ENCODE peak calls at places on chromosomes 16 and 17, in ten cellular contexts. K is small intestine; N is Panc1; R is cardiac muscle cell; L is astrocyte; J is GM23338; S is body of pancreas; V is IMR-90; T is neural progenitor cell; X is CD8-positive, alpha-beta memory T cell. Q is an unnamed sample. For H3K4me1, the result is how much of the 10 kb centered on the place peaks cover.

GRCh38 chr16:3023415-3023668 is 400 bp downstream of the HCFC1R1 start:
- DNase-seq in V (peak), T (no peak), S (peak), K (peak), L (no peak), J (peak), X (no peak), R (no peak), N (peak), Q (no peak)

GRCh38 chr16:86185089-86185488 is 286.1 kb downstream of the IRF8 start:
- DNase-seq in J (no peak), N (no peak), R (no peak), L (no peak), V (no peak), K (no peak), S (no peak), X (no peak), T (no peak), Q (no peak)

GRCh38 chr17:57697891-57698708 is 47.0 kb downstream of the CCDC182 start:
- DNase-seq in R (peak), N (no peak), X (no peak), V (no peak), K (peak), J (peak), L (no peak), T (peak), S (no peak), Q (peak)

GRCh38 chr17:30388321-30389179 is 9.8 kb downstream of the CPD start:
- DNase-seq in K (no peak), R (no peak), T (no peak), N (no peak), X (no peak), L (no peak), S (no peak), J (peak), V (no peak), Q (no peak)

GRCh38 chr17:68497885-68498319 is 14.3 kb upstream of the PRKAR1A start:
- DNase-seq in K (peak), X (no peak), T (no peak), J (no peak), L (no peak), N (no peak), R (no peak), S (no peak), V (no peak), Q (no peak)

GRCh38 chr16:70737377-70738082 is 51.7 kb upstream of the MTSS2 start:
- DNase-seq in J (no peak), R (peak), L (peak), K (peak), S (no peak), V (peak), T (no peak), X (peak), N (no peak), Q (no peak)

GRCh38 chr16:72270531-72270930 is 98.6 kb upstream of the PMFBP1 start:
- DNase-seq in R (no peak), X (no peak), K (peak), J (no peak), S (no peak), N (no peak), L (no peak), V (no peak), T (no peak), Q (no peak)

GRCh38 chr16:15451098-15451731 is 16.8 kb downstream of the BMERB1 start:
- DNase-seq in S (no peak), L (no peak), R (no peak), J (no peak), T (no peak), X (no peak), K (no peak), V (no peak), N (no peak), Q (no peak)

GRCh38 chr16:82156761-82157654 is 13.0 kb downstream of the MPHOSPH6 start:
- DNase-seq in T (no peak), J (no peak), L (peak), V (peak), N (no peak), X (no peak), S (no peak), R (no peak), K (no peak), Q (no peak)

GRCh38 chr17:22517716-22518115 is 825.4 kb downstream of the KCNJ18 start:
- DNase-seq in S (no peak), R (no peak), L (no peak), N (no peak), X (no peak), V (no peak), J (no peak), T (no peak), K (no peak), Q (no peak)

GRCh38 chr16:87233928-87234327 is 83.3 kb downstream of the C16orf95 start:
- DNase-seq in S (no peak), X (no peak), V (peak), K (no peak), R (no peak), N (no peak), L (peak), J (peak), T (peak), Q (no peak)

GRCh38 chr17:50062323-50063243 is 6.7 kb downstream of the ITGA3 start:
- DNase-seq in X (no peak), R (peak), J (no peak), K (peak), L (peak), N (no peak), V (peak), S (peak), T (no peak), Q (no peak)

GRCh38 chr17:76586741-76587487 is 1.3 kb upstream of the ST6GALNAC2 start:
- DNase-seq in K (no peak), T (peak), J (peak), N (no peak), V (no peak), L (no peak), R (peak), X (no peak), S (no peak), Q (no peak)

GRCh38 chr16:29784901-29785500 is 5.5 kb upstream of the KIF22 start:
- DNase-seq in T (peak), L (peak), S (peak), J (peak), V (peak), X (peak), R (peak), K (no peak), N (no peak), Q (no peak)

GRCh38 chr17:64358261-64358788 is 32.3 kb downstream of the PECAM1 start:
- DNase-seq in K (no peak), R (no peak), J (no peak), T (no peak), N (no peak), X (no peak), V (no peak), S (no peak), L (no peak), Q (no peak)

GRCh38 chr16:85052536-85052935 is 24.9 kb downstream of the KIAA0513 start:
- DNase-seq in J (no peak), N (no peak), X (no peak), S (no peak), V (no peak), R (no peak), K (no peak), L (peak), T (no peak), Q (no peak)

GRCh38 chr16:68802190-68802589 is 41.1 kb upstream of the TANGO6 start:
- DNase-seq in T (no peak), K (peak), N (no peak), S (no peak), L (peak), V (peak), X (no peak), J (no peak), R (no peak), Q (no peak)

GRCh38 chr17:40153603-40154238 is 13.4 kb downstream of the CASC3 start:
- DNase-seq in J (no peak), S (no peak), T (no peak), X (no peak), N (no peak), R (no peak), V (no peak), L (no peak), K (no peak), Q (no peak)

GRCh38 chr17:27879987-27880608 is 13.1 kb downstream of the LYRM9 start:
- DNase-seq in V (peak), R (peak), L (peak), J (peak), X (peak), K (peak), N (peak), S (peak), T (peak), Q (peak)

GRCh38 chr17:69367298-69367697 is 40.4 kb upstream of the ABCA5 start:
- DNase-seq in T (no peak), S (no peak), K (no peak), N (no peak), J (no peak), R (no peak), V (no peak), L (no peak), X (no peak), Q (no peak)

GRCh38 chr16:10031473-10031872 is 150.8 kb downstream of the GRIN2A start:
- DNase-seq in X (no peak), S (no peak), K (no peak), V (no peak), T (no peak), R (no peak), N (no peak), J (peak), L (no peak), Q (no peak)

GRCh38 chr17:52106070-52106469 is 52.4 kb downstream of the CA10 start:
- DNase-seq in N (no peak), X (no peak), S (no peak), K (no peak), R (no peak), J (no peak), T (no peak), V (no peak), L (no peak), Q (no peak)

GRCh38 chr17:72632026-72632684 is 460.3 kb downstream of the SLC39A11 start:
- DNase-seq in J (no peak), X (no peak), K (peak), T (no peak), L (no peak), N (no peak), R (no peak), S (no peak), V (no peak), Q (no peak)

GRCh38 chr17:38916771-38917170 is 8.6 kb upstream of the LASP1NB start:
- DNase-seq in L (no peak), K (peak), V (no peak), S (no peak), T (no peak), N (no peak), J (no peak), X (no peak), R (no peak), Q (no peak)

GRCh38 chr17:8476741-8477140 is 41.1 kb downstream of the NDEL1 start:
- DNase-seq in K (no peak), T (no peak), S (no peak), R (no peak), X (no peak), L (no peak), V (no peak), N (no peak), J (no peak), Q (no peak)

GRCh38 chr16:67429799-67430503 is 970 bp upstream of the HSD11B2 start:
- DNase-seq in S (no peak), X (no peak), R (no peak), L (no peak), T (no peak), N (no peak), K (no peak), V (no peak), J (no peak), Q (no peak)
- H3K4me1 ChIP-seq in S (under half), X (under half), R (under half), L (under half), T (under half), N (under half), K (under half), V (under half), J (under half), Q (under half)

GRCh38 chr17:45315583-45316270 is 1.1 kb downstream of the MAP3K14 start:
- DNase-seq in S (no peak), V (no peak), T (no peak), K (peak), N (no peak), L (no peak), J (no peak), X (no peak), R (no peak), Q (no peak)
- H3K4me1 ChIP-seq in S (half or more), V (under half), T (under half), K (under half), N (half or more), L (half or more), J (under half), X (half or more), R (under half), Q (under half)

GRCh38 chr17:21280081-21280518 is 4.4 kb upstream of the MAP2K3 start:
- DNase-seq in R (peak), T (peak), L (peak), J (peak), N (peak), S (peak), X (peak), V (peak), K (peak), Q (peak)

GRCh38 chr17:21279198-21279535 is 5.3 kb upstream of the MAP2K3 start:
- DNase-seq in T (no peak), X (no peak), N (no peak), V (no peak), R (no peak), L (no peak), K (no peak), S (no peak), J (no peak), Q (no peak)

GRCh38 chr17:21278304-21279197 is 6.0 kb upstream of the MAP2K3 start:
- DNase-seq in N (no peak), S (peak), J (no peak), K (peak), T (no peak), R (no peak), X (no peak), V (no peak), L (no peak), Q (no peak)

GRCh38 chr17:21277332-21277731 is 7.2 kb upstream of the MAP2K3 start:
- DNase-seq in V (no peak), T (no peak), X (no peak), R (no peak), J (no peak), K (no peak), S (no peak), L (no peak), N (no peak), Q (no peak)

DNA sequence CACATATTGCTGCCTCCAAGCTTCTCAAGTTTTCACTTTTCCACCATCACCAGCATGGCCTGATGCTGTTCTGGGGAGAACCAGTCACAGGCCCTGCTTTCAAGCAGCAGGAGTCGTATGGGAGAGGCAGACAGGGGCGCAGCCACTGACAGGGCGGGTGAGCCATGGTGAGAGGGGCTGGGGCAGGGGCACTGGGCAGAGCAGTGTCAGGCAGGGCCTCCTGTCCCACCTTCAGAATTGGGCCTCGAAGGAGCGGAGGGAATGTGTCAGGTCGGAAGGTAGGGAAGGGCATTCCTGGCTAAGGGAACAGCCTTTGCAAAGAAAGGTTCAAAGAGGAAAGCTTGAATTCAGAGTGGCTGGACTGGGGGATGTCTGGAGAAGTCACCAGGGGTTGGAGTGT is 4.9 kb upstream of the MAP2K3 start:
- DNase-seq in S (no peak), N (no peak), K (no peak), J (no peak), R (no peak), L (no peak), X (no peak), V (no peak), T (no peak), Q (no peak)
- H3K4me1 ChIP-seq in S (under half), N (under half), K (under half), J (under half), R (under half), L (under half), X (half or more), V (under half), T (under half), Q (under half)

DNA sequence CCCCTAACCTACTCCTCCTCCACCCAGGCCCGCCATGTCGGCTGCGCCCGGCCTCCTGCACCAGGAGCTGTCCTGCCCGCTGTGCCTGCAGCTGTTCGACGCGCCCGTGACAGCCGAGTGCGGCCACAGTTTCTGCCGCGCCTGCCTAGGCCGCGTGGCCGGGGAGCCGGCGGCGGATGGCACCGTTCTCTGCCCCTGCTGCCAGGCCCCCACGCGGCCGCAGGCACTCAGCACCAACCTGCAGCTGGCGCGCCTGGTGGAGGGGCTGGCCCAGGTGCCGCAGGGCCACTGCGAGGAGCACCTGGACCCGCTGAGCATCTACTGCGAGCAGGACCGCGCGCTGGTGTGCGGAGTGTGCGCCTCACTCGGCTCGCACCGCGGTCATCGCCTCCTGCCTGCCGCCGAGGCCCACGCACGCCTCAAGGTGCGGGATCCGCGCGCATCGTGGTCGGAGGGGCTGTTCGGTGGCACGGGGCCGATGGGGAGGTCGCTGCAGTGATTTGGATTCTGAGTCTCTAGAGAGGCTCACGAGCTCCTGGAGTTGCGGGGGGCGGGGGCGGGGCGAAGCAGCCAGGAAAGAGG is 877 bp downstream of the TRIM72 start:
- DNase-seq in V (no peak), J (peak), X (no peak), L (no peak), S (no peak), K (no peak), R (no peak), T (peak), N (no peak), Q (no peak)
- H3K4me1 ChIP-seq in V (under half), J (under half), X (under half), L (under half), S (under half), K (under half), R (under half), T (under half), N (under half), Q (under half)

DNA sequence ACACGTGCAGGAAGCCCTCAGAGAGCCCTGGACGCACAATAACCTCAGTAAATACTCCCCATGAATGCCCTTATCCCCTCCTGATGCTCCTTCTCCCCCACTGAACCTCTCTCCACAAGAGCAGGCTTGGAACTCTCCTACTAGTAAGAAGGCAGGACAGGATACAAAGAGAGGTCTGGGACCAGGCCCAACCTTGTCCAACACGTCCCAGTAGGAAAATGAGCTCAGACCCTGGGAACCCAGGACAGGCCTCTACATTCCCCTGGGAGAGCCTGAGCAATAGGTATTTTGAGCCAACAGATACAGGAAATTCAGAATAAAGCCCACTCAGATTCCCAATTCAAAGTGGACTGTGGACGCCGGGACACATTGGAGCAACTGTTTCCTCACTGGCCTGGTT is 19.2 kb downstream of the ZNF423 start:
- DNase-seq in T (no peak), J (no peak), S (no peak), N (no peak), V (no peak), X (no peak), L (no peak), R (no peak), K (no peak), Q (no peak)
- H3K4me1 ChIP-seq in T (half or more), J (half or more), S (under half), N (under half), V (under half), X (under half), L (under half), R (under half), K (under half), Q (under half)

GRCh38 chr17:78378225-78379133 is at the start of gene PGS1:
- DNase-seq in N (no peak), K (peak), J (peak), V (peak), L (no peak), R (peak), X (peak), T (peak), S (peak), Q (peak)
- H3K4me1 ChIP-seq in N (under half), K (under half), J (half or more), V (under half), L (half or more), R (under half), X (under half), T (under half), S (under half), Q (under half)

GRCh38 chr17:18315498-18316360 is 636 bp downstream of the SMCR8 start:
- DNase-seq in L (peak), K (no peak), J (no peak), N (no peak), T (no peak), S (no peak), X (no peak), V (peak), R (no peak), Q (no peak)
- H3K4me1 ChIP-seq in L (under half), K (under half), J (under half), N (under half), T (under half), S (half or more), X (half or more), V (under half), R (under half), Q (under half)

DNA sequence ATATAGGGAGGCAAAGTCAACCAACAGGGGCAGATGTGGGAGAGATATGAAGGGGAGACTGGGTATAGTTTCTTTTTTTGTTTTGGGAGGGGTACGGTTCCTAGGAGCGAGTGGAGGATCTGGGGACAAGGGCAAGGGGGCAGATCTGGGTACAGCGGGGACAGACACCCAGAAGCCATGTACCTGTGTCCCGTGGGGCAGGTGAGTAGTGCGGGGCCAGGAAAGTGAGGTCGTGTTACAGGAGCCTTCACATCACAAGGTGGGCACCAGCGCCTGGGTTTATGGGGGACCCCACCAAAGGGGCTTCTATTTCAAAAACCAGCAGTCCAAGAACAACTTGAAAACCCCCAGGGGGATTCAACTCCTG is 11.5 kb downstream of the LITAF start:
- DNase-seq in S (no peak), N (no peak), T (no peak), L (no peak), K (no peak), X (no peak), R (no peak), J (no peak), V (no peak), Q (no peak)
- H3K4me1 ChIP-seq in S (under half), N (under half), T (under half), L (under half), K (under half), X (half or more), R (under half), J (under half), V (under half), Q (under half)

GRCh38 chr16:76959166-76959565 is 231.8 kb upstream of the MON1B start:
- DNase-seq in V (no peak), L (no peak), X (no peak), S (no peak), K (no peak), J (no peak), T (no peak), N (no peak), R (no peak), Q (no peak)

GRCh38 chr16:76964464-76965154 is 226.4 kb upstream of the MON1B start:
- DNase-seq in K (no peak), S (no peak), X (no peak), V (no peak), J (no peak), N (no peak), T (no peak), L (no peak), R (no peak), Q (no peak)

GRCh38 chr16:76963614-76964315 is 227.2 kb upstream of the MON1B start:
- DNase-seq in L (no peak), S (no peak), R (no peak), N (no peak), T (no peak), J (no peak), K (no peak), V (no peak), X (no peak), Q (no peak)
- H3K4me1 ChIP-seq in L (under half), S (under half), R (under half), N (under half), T (under half), J (under half), K (under half), V (under half), X (under half), Q (under half)

GRCh38 chr16:14306485-14307058 is 235.5 kb downstream of the MRTFB start:
- DNase-seq in K (no peak), J (no peak), X (no peak), V (no peak), R (no peak), L (no peak), T (no peak), N (no peak), S (no peak), Q (no peak)
- H3K4me1 ChIP-seq in K (under half), J (half or more), X (under half), V (under half), R (under half), L (under half), T (under half), N (half or more), S (half or more), Q (under half)

Q was measured in HAP-1.